ENCODE peak calls at places on chromosome 16, in nine cellular contexts. O, U, C, L, P, D, M, F and V are unnamed samples.

GRCh38 chr16:89009343-89010209 is 32.6 kb upstream of the CBFA2T3 start:
- DNase-seq in O (no peak), U (no peak), C (no peak), L (no peak), P (no peak), D (no peak), M (no peak), F (no peak), V (no peak)

GRCh38 chr16:8887952-8888560 is 5.9 kb downstream of the LITAFD start:
- DNase-seq in O (peak; percentile 86), U (peak; percentile 88), C (no peak), L (no peak), P (no peak), D (no peak), M (no peak), F (no peak), V (no peak)

GRCh38 chr16:10200823-10201571 is 18.8 kb upstream of the GRIN2A start:
- DNase-seq in O (no peak), U (no peak), C (no peak), L (no peak), P (no peak), D (no peak), M (no peak), F (no peak), V (no peak)

GRCh38 chr16:1745900-1746692 is 25.2 kb downstream of the NME3 start:
- DNase-seq in O (no peak), U (peak; percentile 77), C (no peak), L (no peak), P (no peak), D (peak; percentile 39), M (no peak), F (no peak), V (no peak)

GRCh38 chr16:17556276-17557052 is 85.7 kb upstream of the XYLT1 start:
- DNase-seq in O (no peak), U (peak; percentile 27), C (no peak), L (no peak), P (peak; percentile 5), D (peak; percentile 4), M (no peak), F (no peak), V (no peak)

GRCh38 chr16:83579431-83579830 is 228.3 kb upstream of the HSBP1 start:
- DNase-seq in O (no peak), U (no peak), C (no peak), L (no peak), P (no peak), D (no peak), M (no peak), F (no peak), V (no peak)

GRCh38 chr16:12426122-12426521 is 377.6 kb downstream of the CPPED1 start:
- DNase-seq in O (peak; percentile 19), U (peak; percentile 3), C (no peak), L (no peak), P (no peak), D (no peak), M (no peak), F (no peak), V (no peak)

GRCh38 chr16:83390759-83391158 is 417.0 kb upstream of the HSBP1 start:
- DNase-seq in O (no peak), U (no peak), C (no peak), L (no peak), P (no peak), D (no peak), M (no peak), F (no peak), V (no peak)

GRCh38 chr16:27315333-27316037 is 1.7 kb downstream of the IL4R start:
- DNase-seq in O (no peak), U (peak; percentile 55), C (no peak), L (no peak), P (no peak), D (no peak), M (peak; percentile 69), F (peak; percentile 23), V (peak; percentile 83)

GRCh38 chr16:11470676-11471415 is 115.9 kb downstream of the LITAF start:
- DNase-seq in O (no peak), U (peak; percentile 8), C (no peak), L (no peak), P (no peak), D (no peak), M (no peak), F (no peak), V (no peak)

GRCh38 chr16:89325861-89326471 is 108.5 kb downstream of the ZNF778 start:
- DNase-seq in O (no peak), U (peak; percentile 86), C (no peak), L (no peak), P (no peak), D (peak; percentile 59), M (no peak), F (no peak), V (no peak)

GRCh38 chr16:10663146-10663545 is 31.6 kb downstream of the TEKT5 start:
- DNase-seq in O (no peak), U (no peak), C (no peak), L (no peak), P (no peak), D (no peak), M (no peak), F (no peak), V (no peak)

GRCh38 chr16:8550728-8551387 is 39.5 kb downstream of the TMEM114 start:
- DNase-seq in O (no peak), U (no peak), C (no peak), L (no peak), P (no peak), D (no peak), M (no peak), F (no peak), V (no peak)

GRCh38 chr16:1300664-1301476 is 8.6 kb upstream of the UBE2I start:
- DNase-seq in O (no peak), U (peak; percentile 44), C (no peak), L (peak; percentile 13), P (peak; percentile 85), D (no peak), M (peak; percentile 53), F (no peak), V (peak; percentile 59)